ENCODE peak calls at places on chromosomes 1 and 21, in eight cellular contexts. Y, G, C, P, O, J, U and T are unnamed samples.

GRCh38 chr1:116219651-116220434 is 108.6 kb downstream of the MAB21L3 start:
- DNase-seq in Y (no peak), G (no peak), C (no peak), P (no peak), O (no peak), J (no peak), U (no peak), T (no peak)

GRCh38 chr1:151511636-151512215 is 539 bp downstream of the CGN start:
- DNase-seq in Y (no peak), G (no peak), C (peak), P (peak), O (peak), J (peak), U (no peak), T (peak)

GRCh38 chr1:171107969-171108368 is 17.3 kb downstream of the FMO3 start:
- DNase-seq in Y (no peak), G (no peak), C (no peak), P (no peak), O (no peak), J (no peak), U (no peak), T (no peak)

GRCh38 chr1:92567211-92567868 is 80.6 kb upstream of the GFI1 start:
- DNase-seq in Y (no peak), G (no peak), C (no peak), P (no peak), O (no peak), J (no peak), U (no peak), T (no peak)

GRCh38 chr1:119767486-119767885 is 1.2 kb downstream of the HMGCS2 start:
- DNase-seq in Y (no peak), G (no peak), C (no peak), P (no peak), O (no peak), J (no peak), U (no peak), T (no peak)

GRCh38 chr1:202807367-202807925 is 775 bp downstream of the KDM5B start:
- DNase-seq in Y (peak), G (peak), C (peak), P (no peak), O (no peak), J (peak), U (no peak), T (peak)

GRCh38 chr1:177569476-177569875 is 398.7 kb downstream of the BRINP2 start:
- DNase-seq in Y (no peak), G (no peak), C (no peak), P (no peak), O (no peak), J (no peak), U (no peak), T (no peak)

GRCh38 chr1:229756666-229757065 is 130.6 kb downstream of the URB2 start:
- DNase-seq in Y (no peak), G (no peak), C (no peak), P (no peak), O (no peak), J (no peak), U (no peak), T (no peak)

GRCh38 chr1:43348809-43349593 is 9.8 kb upstream of the CDC20 start:
- DNase-seq in Y (no peak), G (peak), C (peak), P (peak), O (peak), J (peak), U (peak), T (peak)

GRCh38 chr1:174769961-174770549 is 229.7 kb upstream of the CACYBP start:
- DNase-seq in Y (no peak), G (no peak), C (no peak), P (no peak), O (no peak), J (no peak), U (peak), T (no peak)

GRCh38 chr1:19206947-19207346 is 3.1 kb downstream of the UBR4 start:
- DNase-seq in Y (no peak), G (no peak), C (no peak), P (no peak), O (no peak), J (no peak), U (no peak), T (no peak)

GRCh38 chr21:41777934-41778815 is 11.3 kb upstream of the RIPK4 start:
- DNase-seq in Y (no peak), G (peak), C (peak), P (peak), O (peak), J (peak), U (peak), T (peak)

GRCh38 chr1:236535656-236536293 is 12.0 kb downstream of the LGALS8 start:
- DNase-seq in Y (no peak), G (no peak), C (no peak), P (no peak), O (no peak), J (no peak), U (no peak), T (no peak)

GRCh38 chr1:173268261-173268660 is 61.1 kb upstream of the TNFSF4 start:
- DNase-seq in Y (no peak), G (no peak), C (no peak), P (no peak), O (no peak), J (no peak), U (no peak), T (no peak)

GRCh38 chr1:238681021-238681420 is 705.3 kb upstream of the CHRM3 start:
- DNase-seq in Y (no peak), G (no peak), C (no peak), P (no peak), O (no peak), J (no peak), U (no peak), T (no peak)

GRCh38 chr1:31748265-31748859 is 15.8 kb downstream of the ADGRB2 start:
- DNase-seq in Y (no peak), G (no peak), C (no peak), P (no peak), O (no peak), J (no peak), U (no peak), T (no peak)

GRCh38 chr1:15417365-15417934 is 7.8 kb downstream of the EFHD2 start:
- DNase-seq in Y (no peak), G (no peak), C (no peak), P (peak), O (peak), J (peak), U (no peak), T (peak)

GRCh38 chr1:230327892-230328284 is 98.2 kb downstream of the PGBD5 start:
- DNase-seq in Y (no peak), G (no peak), C (no peak), P (no peak), O (no peak), J (no peak), U (no peak), T (no peak)

GRCh38 chr21:21029159-21029558 is 30.9 kb downstream of the NCAM2 start:
- DNase-seq in Y (no peak), G (no peak), C (no peak), P (no peak), O (no peak), J (no peak), U (no peak), T (no peak)

GRCh38 chr1:91827094-91828006 is 58.6 kb downstream of the TGFBR3 start:
- DNase-seq in Y (no peak), G (peak), C (peak), P (no peak), O (peak), J (peak), U (no peak), T (peak)

GRCh38 chr1:16248603-16249534 is 11.9 kb upstream of the CPLANE2 start:
- DNase-seq in Y (peak), G (peak), C (peak), P (peak), O (peak), J (peak), U (peak), T (peak)

GRCh38 chr1:39886757-39887231 is 3.5 kb upstream of the TRIT1 start:
- DNase-seq in Y (no peak), G (no peak), C (no peak), P (no peak), O (no peak), J (no peak), U (no peak), T (no peak)

GRCh38 chr1:86155807-86156561 is 588 bp downstream of the COL24A1 start:
- DNase-seq in Y (peak), G (peak), C (no peak), P (no peak), O (no peak), J (peak), U (no peak), T (peak)

GRCh38 chr21:34715518-34715917 is 46.7 kb downstream of the CLIC6 start:
- DNase-seq in Y (no peak), G (no peak), C (no peak), P (no peak), O (no peak), J (no peak), U (no peak), T (no peak)

GRCh38 chr1:225998560-225999226 is 450 bp downstream of the SDE2 start:
- DNase-seq in Y (no peak), G (no peak), C (no peak), P (no peak), O (no peak), J (no peak), U (no peak), T (no peak)

GRCh38 chr1:41454406-41454805 is 30.1 kb downstream of the EDN2 start:
- DNase-seq in Y (no peak), G (peak), C (no peak), P (no peak), O (no peak), J (peak), U (no peak), T (peak)

GRCh38 chr21:42171091-42172053 is 47.6 kb upstream of the ABCG1 start:
- DNase-seq in Y (no peak), G (peak), C (peak), P (no peak), O (peak), J (peak), U (peak), T (no peak)

GRCh38 chr1:119729044-119729443 is 17.3 kb downstream of the PHGDH start:
- DNase-seq in Y (no peak), G (no peak), C (no peak), P (no peak), O (no peak), J (no peak), U (no peak), T (no peak)

GRCh38 chr1:188670837-188671236 is 1806.8 kb downstream of the BRINP3 start:
- DNase-seq in Y (no peak), G (no peak), C (no peak), P (no peak), O (no peak), J (no peak), U (peak), T (no peak)

GRCh38 chr1:50308883-50309282 is 114.4 kb downstream of the DMRTA2 start:
- DNase-seq in Y (no peak), G (peak), C (no peak), P (no peak), O (no peak), J (no peak), U (no peak), T (peak)

GRCh38 chr1:16088996-16089395 is 15.5 kb upstream of the FAM131C start:
- DNase-seq in Y (no peak), G (no peak), C (no peak), P (no peak), O (no peak), J (no peak), U (no peak), T (no peak)

GRCh38 chr1:32012709-32013385 is 821 bp upstream of the KHDRBS1 start:
- DNase-seq in Y (no peak), G (no peak), C (no peak), P (no peak), O (no peak), J (no peak), U (no peak), T (no peak)

GRCh38 chr1:152502496-152503180 is 8.0 kb upstream of the LCE5A start:
- DNase-seq in Y (no peak), G (no peak), C (no peak), P (no peak), O (no peak), J (no peak), U (no peak), T (no peak)

GRCh38 chr1:207018707-207019106 is 13.8 kb downstream of the C1orf116 start:
- DNase-seq in Y (no peak), G (no peak), C (no peak), P (no peak), O (no peak), J (no peak), U (no peak), T (no peak)

GRCh38 chr1:200468264-200469001 is 58.6 kb upstream of the ZNF281 start:
- DNase-seq in Y (no peak), G (no peak), C (no peak), P (no peak), O (no peak), J (no peak), U (no peak), T (no peak)

GRCh38 chr1:111220302-111220890 is 7.1 kb upstream of the CHI3L2 start:
- DNase-seq in Y (no peak), G (no peak), C (no peak), P (no peak), O (no peak), J (no peak), U (no peak), T (no peak)

GRCh38 chr1:48069662-48070432 is 72.7 kb upstream of the TRABD2B start:
- DNase-seq in Y (no peak), G (no peak), C (peak), P (peak), O (no peak), J (no peak), U (no peak), T (no peak)

GRCh38 chr1:77756052-77756754 is 3.4 kb downstream of the USP33 start:
- DNase-seq in Y (no peak), G (no peak), C (no peak), P (no peak), O (no peak), J (no peak), U (no peak), T (no peak)

DNA sequence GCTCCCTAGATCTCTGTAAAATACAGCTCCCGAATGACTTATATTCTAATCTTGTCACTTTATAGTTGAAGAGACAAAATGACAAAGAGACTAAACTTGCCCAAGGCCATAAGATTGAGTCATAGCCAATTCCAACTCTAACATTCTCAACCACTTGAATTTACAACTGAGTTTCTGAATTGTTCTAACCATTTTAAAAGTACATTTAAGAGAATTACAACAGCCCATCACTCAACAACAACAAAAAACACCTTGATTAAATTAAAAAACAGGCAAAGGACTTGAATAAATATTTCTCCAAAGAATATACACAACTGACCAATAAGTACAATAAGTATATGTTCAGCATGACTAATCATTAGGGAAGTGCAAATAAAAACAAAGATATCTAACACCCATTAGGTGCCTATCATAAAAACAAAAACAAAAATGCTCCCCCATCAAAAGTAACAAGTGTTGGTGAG is 8.7 kb upstream of the ADCY10 start:
- DNase-seq in Y (no peak), G (no peak), C (no peak), P (no peak), O (no peak), J (no peak), U (no peak), T (no peak)
- TF ChIP-seq POLR2A in Y (no peak), G (no peak), C (no peak), P (no peak), O (no peak), J (no peak), U (no peak), T (no peak)

DNA sequence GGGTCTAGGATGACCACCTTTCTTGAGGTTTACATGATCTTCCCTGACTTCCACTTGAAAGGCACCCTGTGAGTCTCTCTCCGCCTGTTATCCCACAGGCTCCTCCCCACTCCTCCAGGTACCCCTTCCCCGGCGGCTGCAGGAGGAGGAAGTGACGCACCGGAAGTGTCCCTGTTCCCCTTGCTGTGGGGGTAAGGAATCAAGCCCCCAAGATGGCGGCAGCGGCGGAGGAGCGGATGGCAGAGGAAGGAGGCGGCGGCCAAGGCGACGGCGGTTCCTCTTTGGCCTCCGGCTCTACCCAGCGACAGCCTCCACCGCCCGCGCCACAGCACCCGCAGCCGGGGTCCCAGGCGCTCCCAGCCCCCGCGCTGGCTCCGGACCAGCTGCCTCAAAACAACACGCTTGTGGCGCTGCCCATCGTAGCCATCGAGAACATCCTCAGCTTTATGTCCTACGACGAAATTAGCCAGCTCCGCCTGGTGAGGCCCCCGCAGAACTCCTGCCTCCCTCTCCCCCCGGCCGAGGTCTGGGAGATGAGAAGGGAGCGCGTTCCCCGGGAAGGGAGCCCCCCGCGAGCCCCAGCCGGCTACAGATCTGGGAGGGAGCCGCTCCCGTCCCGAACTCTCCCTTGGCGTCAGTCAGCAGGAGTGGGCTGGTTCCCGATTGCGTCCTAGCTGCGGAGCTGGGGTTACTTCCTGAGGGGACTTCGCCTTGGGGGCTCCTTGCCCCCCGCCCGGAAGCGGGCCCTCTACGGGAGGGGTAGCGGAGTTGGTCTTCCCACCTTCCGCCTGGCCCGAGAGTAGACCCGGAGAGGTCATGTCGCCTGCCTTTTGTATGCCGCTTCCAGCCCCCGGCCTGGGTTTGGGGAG is at the start of gene FBXO28:
- DNase-seq in Y (peak), G (peak), C (peak), P (peak), O (peak), J (peak), U (peak), T (peak)
- TF ChIP-seq POLR2A in Y (peak), G (peak), C (peak), P (peak), O (no peak), J (peak), U (peak), T (peak)

DNA sequence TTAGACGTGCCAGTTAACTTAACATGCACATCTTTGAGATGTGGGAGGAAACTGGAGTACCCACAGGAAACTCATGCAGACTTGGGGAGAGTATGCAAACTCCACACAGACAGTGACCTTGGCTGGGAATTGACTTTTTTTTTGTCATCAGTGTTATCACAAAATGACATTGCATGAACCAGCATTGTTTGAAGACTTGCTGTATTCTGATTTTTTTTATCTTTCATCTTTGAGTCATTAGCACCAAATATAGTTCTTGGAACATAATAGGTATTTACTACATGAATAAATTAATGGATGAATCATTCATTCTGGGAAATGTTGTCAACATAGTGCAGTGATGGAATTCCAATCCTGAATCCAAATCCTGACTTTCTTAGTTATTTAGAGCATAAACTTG is 77.0 kb downstream of the ATF6 start:
- DNase-seq in Y (no peak), G (no peak), C (no peak), P (no peak), O (no peak), J (no peak), U (no peak), T (no peak)
- TF ChIP-seq POLR2A in Y (no peak), G (no peak), C (no peak), P (no peak), O (no peak), J (no peak), U (no peak), T (no peak)

DNA sequence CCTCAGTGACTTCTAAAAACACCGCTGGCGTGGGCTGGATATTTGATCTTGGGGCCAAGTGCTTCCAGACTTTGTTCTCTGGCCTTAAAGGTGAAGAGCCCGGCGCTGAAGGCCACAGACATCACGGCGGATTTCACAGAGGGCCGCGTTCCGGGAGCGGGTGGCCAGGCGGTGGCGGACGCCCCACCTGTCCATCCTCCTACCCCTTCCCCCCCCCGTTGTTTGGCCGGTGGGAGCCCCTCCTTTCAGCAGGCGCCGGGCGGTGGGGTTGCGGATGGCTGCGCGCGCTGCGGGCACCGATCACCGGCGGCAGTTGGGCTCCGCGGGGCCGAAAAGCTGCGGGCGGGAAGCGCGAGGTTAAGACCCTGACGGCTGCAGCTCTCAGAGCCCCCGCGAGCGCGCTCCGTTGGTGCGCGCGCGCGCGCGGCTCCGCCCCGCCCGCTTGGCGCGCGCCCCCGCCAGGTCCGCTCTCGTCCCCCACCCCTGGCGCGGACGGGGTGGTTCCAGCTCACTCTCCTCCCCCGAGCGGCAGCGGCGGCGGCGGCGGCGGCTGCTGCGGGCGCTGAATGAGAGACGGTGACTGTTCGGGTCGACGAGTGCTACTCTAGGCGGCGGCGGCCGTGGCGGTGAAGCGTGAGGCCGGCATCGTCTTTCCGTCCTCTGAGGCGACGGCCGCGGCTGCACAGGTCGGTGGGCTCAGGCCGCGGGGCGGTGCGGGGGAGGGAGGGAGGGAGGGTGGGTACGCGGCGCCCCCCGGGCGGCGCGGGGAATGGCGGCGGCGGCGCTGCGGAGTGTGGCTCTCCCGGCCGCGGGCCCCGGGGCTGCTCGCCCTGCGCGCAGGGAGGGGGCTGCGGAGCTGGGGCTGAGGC is at the start of gene RALGPS2:
- DNase-seq in Y (peak), G (peak), C (peak), P (peak), O (peak), J (peak), U (no peak), T (peak)
- TF ChIP-seq POLR2A in Y (no peak), G (no peak), C (peak), P (peak), O (no peak), J (peak), U (peak), T (peak)